ENCODE peak calls at places on chromosomes 16 and 17, in five cellular contexts. N is AG04450, G is RWPE2, V is testis, Y is fibroblast of mammary gland. M is an unnamed sample.

GRCh38 chr16:3248596-3248995 is 7.8 kb downstream of the MEFV start:
- DNase-seq in N (no peak), G (no peak), V (no peak), Y (no peak), M (no peak)

GRCh38 chr17:78935419-78936323 is 10.5 kb upstream of the TIMP2 start:
- DNase-seq in N (peak), G (no peak), V (peak), Y (peak), M (peak)

GRCh38 chr16:84548971-84549844 is 44.7 kb upstream of the MEAK7 start:
- DNase-seq in N (no peak), G (no peak), V (no peak), Y (no peak), M (no peak)

GRCh38 chr16:54942353-54942943 is 11.8 kb downstream of the IRX5 start:
- DNase-seq in N (no peak), G (no peak), V (no peak), Y (no peak), M (no peak)

GRCh38 chr17:8353736-8354135 is 14.1 kb downstream of the ODF4 start:
- DNase-seq in N (no peak), G (no peak), V (no peak), Y (no peak), M (no peak)

GRCh38 chr17:27153005-27153404 is 140.9 kb upstream of the WSB1 start:
- DNase-seq in N (no peak), G (no peak), V (no peak), Y (peak), M (no peak)

GRCh38 chr16:63945805-63946204 is 1176.1 kb downstream of the CDH11 start:
- DNase-seq in N (no peak), G (no peak), V (no peak), Y (no peak), M (no peak)

GRCh38 chr17:72287586-72287985 is 166.8 kb downstream of the SOX9 start:
- DNase-seq in N (no peak), G (no peak), V (no peak), Y (no peak), M (no peak)

GRCh38 chr17:19381741-19382444 is 3.6 kb downstream of the MAPK7 start:
- DNase-seq in N (no peak), G (no peak), V (no peak), Y (no peak), M (no peak)

GRCh38 chr17:43667506-43668438 is 6.0 kb upstream of the MEOX1 start:
- DNase-seq in N (no peak), G (no peak), V (no peak), Y (peak), M (no peak)

GRCh38 chr16:4918790-4919210 is 18.1 kb downstream of the PPL start:
- DNase-seq in N (no peak), G (no peak), V (no peak), Y (no peak), M (no peak)

GRCh38 chr17:76709077-76709950 is 1.5 kb downstream of the MXRA7 start:
- DNase-seq in N (peak), G (no peak), V (peak), Y (peak), M (peak)

GRCh38 chr17:44065668-44066203 is 735 bp downstream of the LSM12 start:
- DNase-seq in N (no peak), G (no peak), V (no peak), Y (no peak), M (no peak)

GRCh38 chr17:40033339-40033738 is 18.1 kb downstream of the CSF3 start:
- DNase-seq in N (no peak), G (no peak), V (no peak), Y (no peak), M (no peak)

GRCh38 chr16:85607331-85607765 is 5.8 kb upstream of the GSE1 start:
- DNase-seq in N (no peak), G (no peak), V (no peak), Y (no peak), M (no peak)

GRCh38 chr17:17180141-17180603 is 26.0 kb downstream of the PLD6 start:
- DNase-seq in N (no peak), G (no peak), V (no peak), Y (no peak), M (no peak)

GRCh38 chr17:50534222-50534978 is 1.9 kb downstream of the EPN3 start:
- DNase-seq in N (no peak), G (peak), V (no peak), Y (peak), M (no peak)

GRCh38 chr16:9094008-9094846 is 2.8 kb downstream of the HAPSTR1 start:
- DNase-seq in N (no peak), G (no peak), V (no peak), Y (no peak), M (no peak)

GRCh38 chr17:10099051-10099571 is 99.3 kb downstream of the GAS7 start:
- DNase-seq in N (no peak), G (no peak), V (no peak), Y (peak), M (peak)

GRCh38 chr17:21119247-21119944 is 7.4 kb upstream of the DHRS7B start:
- DNase-seq in N (peak), G (no peak), V (peak), Y (peak), M (peak)

GRCh38 chr16:87240211-87241134 is 76.7 kb downstream of the C16orf95 start:
- DNase-seq in N (no peak), G (no peak), V (no peak), Y (peak), M (no peak)

GRCh38 chr16:11629071-11630030 is 38.9 kb upstream of the SNN start:
- DNase-seq in N (peak), G (no peak), V (peak), Y (no peak), M (no peak)
- TF ChIP-seq CTCF in N (no peak), G (no peak), V (no peak), Y (no peak), M (no peak)

GRCh38 chr17:33019161-33019560 is 27.5 kb downstream of the SPACA3 start:
- DNase-seq in N (no peak), G (no peak), V (no peak), Y (no peak), M (no peak)

GRCh38 chr17:33023790-33024189 is 32.1 kb downstream of the SPACA3 start:
- DNase-seq in N (no peak), G (no peak), V (no peak), Y (no peak), M (no peak)

GRCh38 chr17:33024688-33025486 is 33.2 kb downstream of the SPACA3 start:
- DNase-seq in N (no peak), G (no peak), V (no peak), Y (no peak), M (no peak)

GRCh38 chr17:33017366-33017765 is 25.7 kb downstream of the SPACA3 start:
- DNase-seq in N (no peak), G (no peak), V (no peak), Y (no peak), M (no peak)

DNA sequence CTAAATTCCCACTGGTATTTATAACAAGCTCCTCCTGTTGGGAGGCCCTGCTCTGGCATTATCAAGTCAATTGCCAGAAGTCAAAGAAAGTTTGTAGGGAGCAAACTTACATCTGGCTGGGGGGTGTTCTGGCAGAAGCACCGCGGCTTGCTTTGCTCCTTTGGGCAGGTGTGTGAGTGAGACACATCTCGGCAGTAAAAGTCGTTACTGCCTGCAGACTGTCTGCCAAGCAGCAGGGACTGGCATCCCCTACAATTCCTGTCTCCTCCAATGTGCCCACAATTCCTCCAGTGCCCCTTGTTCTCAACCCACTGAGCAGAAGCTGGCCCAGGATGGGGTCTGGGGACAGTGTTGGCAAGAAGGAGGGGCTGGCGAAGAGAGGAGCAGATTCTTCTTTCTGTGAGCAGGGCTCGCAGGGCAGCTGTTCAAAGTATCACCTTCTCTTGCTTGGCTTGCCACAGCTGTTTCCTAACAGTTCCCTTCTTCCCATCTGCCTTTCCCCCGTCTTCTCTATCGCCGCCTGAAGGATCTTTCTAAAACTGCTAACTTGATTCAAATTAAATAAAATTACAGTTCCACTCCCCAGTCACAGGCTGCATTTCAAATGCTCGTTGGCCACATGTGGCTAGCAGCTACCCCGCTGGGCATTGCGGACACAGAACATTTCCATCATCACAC is 30.2 kb downstream of the SPACA3 start:
- DNase-seq in N (no peak), G (no peak), V (no peak), Y (no peak), M (no peak)
- TF ChIP-seq CTCF in N (peak), G (no peak), V (no peak), Y (no peak), M (no peak)

GRCh38 chr16:88909431-88910210 is 43.2 kb upstream of the PABPN1L start:
- DNase-seq in N (no peak), G (no peak), V (no peak), Y (no peak), M (no peak)

GRCh38 chr16:88908307-88908706 is 41.8 kb upstream of the PABPN1L start:
- DNase-seq in N (no peak), G (no peak), V (no peak), Y (no peak), M (no peak)

GRCh38 chr16:88906020-88906419 is 39.6 kb upstream of the PABPN1L start:
- DNase-seq in N (no peak), G (no peak), V (no peak), Y (no peak), M (no peak)

GRCh38 chr16:88906535-88907105 is 40.2 kb upstream of the PABPN1L start:
- DNase-seq in N (no peak), G (no peak), V (no peak), Y (no peak), M (no peak)

GRCh38 chr16:88907768-88908167 is 41.3 kb upstream of the PABPN1L start:
- DNase-seq in N (no peak), G (peak), V (no peak), Y (peak), M (no peak)
- TF ChIP-seq CTCF in N (no peak), G (peak), V (no peak), Y (no peak), M (no peak)

DNA sequence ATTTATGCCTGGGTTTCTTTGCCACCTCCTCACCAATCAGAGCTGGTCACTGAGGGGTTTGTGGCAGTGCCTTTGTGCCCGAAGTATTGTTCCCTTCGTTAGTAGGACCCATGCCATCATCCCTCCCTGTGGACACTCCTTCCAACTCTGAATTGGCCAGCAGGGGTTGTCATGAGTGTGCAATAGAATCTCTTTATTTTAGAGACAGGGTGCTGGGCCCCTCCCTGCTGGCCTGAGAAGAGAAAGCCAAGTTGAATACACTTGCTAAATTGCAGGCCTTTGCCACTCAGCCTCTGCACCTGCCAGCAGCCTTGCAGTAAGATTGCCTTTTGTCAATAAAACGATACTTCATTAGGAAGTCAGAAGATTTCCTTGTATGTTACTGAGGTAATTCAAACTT is 40.7 kb upstream of the SLC12A3 start:
- DNase-seq in N (no peak), G (no peak), V (peak), Y (peak), M (no peak)
- TF ChIP-seq CTCF in N (peak), G (no peak), V (no peak), Y (peak), M (peak)

M was measured in AG09319.